ENCODE peak calls at places on chromosomes 12 and 14, in six cellular contexts. L, F, M, P, Z and A are unnamed samples.
A peak's percentile ranks its signal among the peaks of the same experiment; 100 is the strongest.

GRCh38 chr12:89893972-89894706 is 185.5 kb upstream of the ATP2B1 start:
- DNase-seq in L (no peak), F (peak; percentile 61), M (no peak), P (no peak), Z (no peak), A (peak; percentile 20)

GRCh38 chr12:12528361-12529092 is 34.1 kb downstream of the DUSP16 start:
- DNase-seq in L (no peak), F (no peak), M (no peak), P (no peak), Z (no peak), A (no peak)

GRCh38 chr14:68711551-68712437 is 81.1 kb downstream of the ZFP36L1 start:
- DNase-seq in L (no peak), F (no peak), M (no peak), P (no peak), Z (no peak), A (no peak)

GRCh38 chr12:115926037-115926670 is 351.3 kb downstream of the MED13L start:
- DNase-seq in L (no peak), F (no peak), M (no peak), P (no peak), Z (no peak), A (no peak)

GRCh38 chr12:94460594-94460959 is 910 bp upstream of the CEP83 start:
- DNase-seq in L (no peak), F (no peak), M (no peak), P (no peak), Z (no peak), A (no peak)

GRCh38 chr12:80056232-80056631 is 43.1 kb upstream of the OTOGL start:
- DNase-seq in L (no peak), F (no peak), M (no peak), P (no peak), Z (no peak), A (no peak)

GRCh38 chr12:58346032-58346632 is 404.8 kb downstream of the ATP23 start:
- DNase-seq in L (no peak), F (peak; percentile 86), M (no peak), P (peak; percentile 55), Z (no peak), A (no peak)

GRCh38 chr14:41642402-41643195 is 35.9 kb downstream of the LRFN5 start:
- DNase-seq in L (no peak), F (no peak), M (no peak), P (no peak), Z (no peak), A (no peak)

GRCh38 chr12:119668315-119668651 is 350 bp downstream of the PRKAB1 start:
- DNase-seq in L (no peak), F (no peak), M (no peak), P (no peak), Z (no peak), A (no peak)

GRCh38 chr14:66359500-66359899 is 126.7 kb upstream of the CCDC196 start:
- DNase-seq in L (no peak), F (peak; percentile 83), M (no peak), P (peak; percentile 78), Z (peak; percentile 7), A (no peak)

GRCh38 chr12:1978078-1978477 is 26.2 kb downstream of the DCP1B start:
- DNase-seq in L (peak; percentile 23), F (peak; percentile 79), M (no peak), P (peak; percentile 11), Z (no peak), A (no peak)

GRCh38 chr12:129594098-129594497 is 309.7 kb downstream of the TMEM132D start:
- DNase-seq in L (no peak), F (no peak), M (no peak), P (no peak), Z (no peak), A (no peak)

GRCh38 chr12:69588527-69588926 is 3.3 kb downstream of the CCT2 start:
- DNase-seq in L (no peak), F (no peak), M (no peak), P (no peak), Z (no peak), A (no peak)

GRCh38 chr12:117190210-117190781 is at the start of gene FBXO21:
- DNase-seq in L (peak; percentile 91), F (peak; percentile 96), M (peak; percentile 97), P (peak; percentile 96), Z (peak; percentile 89), A (peak; percentile 91)

GRCh38 chr12:101490286-101490920 is 15.3 kb downstream of the SPIC start:
- DNase-seq in L (no peak), F (no peak), M (no peak), P (peak; percentile 66), Z (no peak), A (no peak)

GRCh38 chr14:98194821-98195220 is 1077.2 kb downstream of the BCL11B start:
- DNase-seq in L (no peak), F (no peak), M (no peak), P (no peak), Z (no peak), A (no peak)

GRCh38 chr14:36293824-36294223 is 26.6 kb downstream of the MBIP start:
- DNase-seq in L (no peak), F (peak; percentile 77), M (no peak), P (peak; percentile 12), Z (no peak), A (no peak)

GRCh38 chr14:58637040-58637390 is 747 bp upstream of the DACT1 start:
- DNase-seq in L (peak; percentile 65), F (peak; percentile 95), M (peak; percentile 93), P (peak; percentile 86), Z (no peak), A (no peak)

GRCh38 chr12:32702470-32702869 is 23.4 kb downstream of the DNM1L start:
- DNase-seq in L (no peak), F (no peak), M (no peak), P (no peak), Z (no peak), A (no peak)

GRCh38 chr12:116818341-116818856 is 62.8 kb downstream of the HRK start:
- DNase-seq in L (peak; percentile 33), F (peak; percentile 4), M (no peak), P (no peak), Z (no peak), A (no peak)

GRCh38 chr14:90774316-90774715 is 41.9 kb downstream of the TTC7B start:
- DNase-seq in L (no peak), F (no peak), M (no peak), P (no peak), Z (no peak), A (no peak)

GRCh38 chr14:79584679-79585078 is 626.6 kb downstream of the DIO2 start:
- DNase-seq in L (no peak), F (peak; percentile 65), M (no peak), P (peak; percentile 13), Z (no peak), A (no peak)

GRCh38 chr14:99268776-99269510 is 3.1 kb downstream of the BCL11B start:
- DNase-seq in L (no peak), F (no peak), M (no peak), P (no peak), Z (no peak), A (no peak)
- H3K27me3 ChIP-seq in L (no peaks in the 10 kb centered on the region), F (peaks cover 42% of the 10 kb centered on the region), M (peaks cover 68% of the 10 kb centered on the region), P (peaks cover 14% of the 10 kb centered on the region), Z (no peaks in the 10 kb centered on the region), A (peaks cover 4% of the 10 kb centered on the region)

DNA sequence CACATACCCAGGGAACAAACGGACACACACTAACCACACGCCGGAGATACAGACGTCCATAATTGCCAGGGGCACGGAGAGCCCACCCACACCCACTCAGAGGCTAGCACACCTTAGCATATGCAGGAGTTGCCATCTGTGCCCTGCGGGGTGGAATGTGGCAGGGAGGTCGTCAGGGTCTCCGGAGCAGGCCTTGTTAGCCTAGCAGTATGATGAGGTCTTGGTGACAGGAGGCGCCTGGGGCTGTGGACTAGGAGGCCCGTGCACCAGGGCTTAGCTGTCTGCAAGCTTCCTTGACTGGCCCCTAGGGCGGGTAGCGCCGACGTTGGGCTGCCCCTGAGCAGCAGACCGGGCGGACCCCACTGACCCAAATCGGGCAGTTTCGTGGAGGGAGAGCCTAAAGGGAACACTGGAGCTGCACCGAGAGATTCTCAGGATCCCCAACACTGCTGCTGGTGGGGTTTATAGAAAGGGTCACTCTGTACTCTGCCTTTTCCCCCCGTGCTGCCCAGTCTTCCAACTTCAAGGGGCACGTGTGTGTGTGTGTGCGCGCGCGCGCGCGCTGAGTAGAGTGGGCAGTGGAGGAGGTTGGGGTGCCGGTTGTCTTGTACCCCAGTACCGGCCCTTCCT is 9.9 kb downstream of the STAC3 start:
- DNase-seq in L (no peak), F (peak; percentile 52), M (no peak), P (no peak), Z (no peak), A (no peak)
- H3K4me3 ChIP-seq in L (no peak overlapping the region), F (peak overlapping the region; percentile 81), M (peak overlapping the region; percentile 58), P (peak overlapping the region; percentile 52), Z (peak overlapping the region; percentile 76), A (peak overlapping the region; percentile 62)

GRCh38 chr12:49352351-49352750 is 5.7 kb downstream of the DNAJC22 start:
- DNase-seq in L (no peak), F (no peak), M (no peak), P (no peak), Z (no peak), A (no peak)

GRCh38 chr12:49346659-49347306 is at the start of gene DNAJC22:
- DNase-seq in L (no peak), F (peak; percentile 36), M (no peak), P (peak; percentile 73), Z (no peak), A (peak; percentile 64)

GRCh38 chr12:49347307-49348237 is 884 bp downstream of the DNAJC22 start:
- DNase-seq in L (no peak), F (peak; percentile 86), M (no peak), P (peak; percentile 94), Z (peak; percentile 70), A (peak; percentile 72)

GRCh38 chr12:49348781-49349180 is 2.1 kb downstream of the DNAJC22 start:
- DNase-seq in L (no peak), F (no peak), M (no peak), P (no peak), Z (no peak), A (no peak)

DNA sequence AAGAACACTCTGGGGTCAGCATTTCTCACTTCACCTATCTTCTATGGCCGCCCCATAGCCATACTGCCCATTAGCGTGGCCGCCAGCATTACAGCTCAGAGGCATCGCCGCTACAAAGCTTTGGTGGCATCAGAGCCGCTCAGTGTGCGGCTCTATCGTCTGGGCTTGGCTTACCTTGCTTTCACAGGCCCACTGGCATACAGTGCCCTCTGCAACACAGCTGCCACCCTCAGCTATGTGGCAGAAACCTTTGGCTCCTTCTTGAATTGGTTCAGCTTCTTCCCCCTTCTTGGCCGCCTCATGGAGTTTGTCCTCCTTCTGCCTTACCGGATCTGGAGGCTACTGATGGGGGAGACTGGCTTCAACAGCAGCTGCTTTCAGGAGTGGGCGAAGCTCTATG is 2.6 kb downstream of the DNAJC22 start:
- DNase-seq in L (no peak), F (no peak), M (no peak), P (no peak), Z (no peak), A (no peak)
- H3K27me3 ChIP-seq in L (peaks cover 3% of the 10 kb centered on the region), F (peaks cover 13% of the 10 kb centered on the region), M (peaks cover 59% of the 10 kb centered on the region), P (peaks cover 31% of the 10 kb centered on the region), Z (peaks cover 29% of the 10 kb centered on the region), A (no peaks in the 10 kb centered on the region)

DNA sequence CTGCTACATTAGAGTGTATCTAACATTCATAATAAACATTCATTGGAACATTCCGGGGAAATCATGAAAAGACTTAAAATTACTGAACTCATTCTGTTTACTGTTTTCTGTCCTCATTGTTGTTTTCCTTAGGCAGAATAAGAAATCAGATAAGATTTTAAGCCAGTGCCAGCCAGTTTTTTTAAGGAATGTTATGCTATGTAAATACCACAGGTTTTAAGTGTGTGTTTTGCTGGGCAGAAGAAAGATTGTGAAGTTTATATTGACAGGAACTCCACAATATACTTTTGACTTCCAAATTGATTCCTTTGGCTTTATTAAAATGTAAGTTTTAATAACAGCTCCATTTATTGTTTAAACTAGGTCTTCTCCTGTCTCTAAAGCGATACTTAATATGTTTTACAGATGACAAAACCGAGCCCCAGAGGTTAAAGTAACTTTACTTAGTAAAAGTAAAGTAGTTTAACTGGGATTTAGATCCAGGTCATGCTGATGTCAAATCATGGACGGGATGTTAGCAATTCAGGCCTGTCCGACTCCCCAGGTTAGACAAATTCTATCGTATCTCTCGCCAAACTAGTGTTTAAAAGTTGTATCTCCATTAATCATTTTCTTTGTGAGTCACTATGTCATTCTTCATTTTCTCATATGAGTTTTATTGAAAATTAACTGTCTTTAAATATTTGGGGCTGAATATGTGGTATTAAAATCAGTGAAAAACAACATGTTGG is 1.8 kb downstream of the LARP4 start:
- DNase-seq in L (no peak), F (peak; percentile 50), M (no peak), P (no peak), Z (no peak), A (no peak)
- H3K4me3 ChIP-seq in L (peak overlapping the region; percentile 78), F (peak overlapping the region; percentile 99), M (peak overlapping the region; percentile 92), P (peak overlapping the region; percentile 73), Z (peak overlapping the region; percentile 91), A (peak overlapping the region; percentile 71)